ENCODE peak calls at places on chromosomes 12 and 14, in four cellular contexts. L is memory B cell, S is hypothalamus, Y is H4. W is an unnamed sample.

GRCh38 chr14:21990116-21990515 is 316.5 kb upstream of the OR4E1 start:
- DNase-seq in L (no peak), S (no peak), Y (peak), W (no peak)

GRCh38 chr14:20684662-20685456 is 499 bp downstream of the RNASE4 start:
- DNase-seq in L (no peak), S (no peak), Y (peak), W (no peak)

GRCh38 chr12:102847131-102847530 is 69.9 kb downstream of the PAH start:
- DNase-seq in L (no peak), S (no peak), Y (no peak), W (no peak)

GRCh38 chr12:64625243-64626077 is 15.2 kb downstream of the RASSF3 start:
- DNase-seq in L (peak), S (peak), Y (peak), W (no peak)

GRCh38 chr14:28300356-28300755 is 466.2 kb upstream of the FOXG1 start:
- DNase-seq in L (no peak), S (no peak), Y (no peak), W (no peak)

GRCh38 chr14:93759781-93760307 is 28.4 kb downstream of the PRIMA1 start:
- DNase-seq in L (no peak), S (peak), Y (no peak), W (no peak)

GRCh38 chr14:89658977-89659670 is 242.1 kb upstream of the FOXN3 start:
- DNase-seq in L (no peak), S (no peak), Y (no peak), W (no peak)

GRCh38 chr14:55107766-55108554 is 21.1 kb upstream of the LGALS3 start:
- DNase-seq in L (no peak), S (no peak), Y (peak), W (peak)

GRCh38 chr12:102910137-102910536 is 6.9 kb downstream of the PAH start:
- DNase-seq in L (no peak), S (no peak), Y (no peak), W (no peak)

GRCh38 chr14:23061995-23062394 is 4.7 kb upstream of the CDH24 start:
- DNase-seq in L (no peak), S (no peak), Y (peak), W (no peak)

GRCh38 chr12:119175115-119175514 is 3.6 kb upstream of the HSPB8 start:
- DNase-seq in L (no peak), S (no peak), Y (no peak), W (no peak)

GRCh38 chr14:48703728-48704467 is 882.3 kb downstream of the RPS29 start:
- DNase-seq in L (no peak), S (no peak), Y (no peak), W (no peak)

GRCh38 chr12:29088611-29089219 is 60.4 kb upstream of the FAR2 start:
- DNase-seq in L (no peak), S (no peak), Y (no peak), W (no peak)